ENCODE peak calls at places on chromosomes 13 and 19, in four cellular contexts. R is lower leg skin, F is HFF-Myc, G is WTC11. I is an unnamed sample.

GRCh38 chr19:48397263-48397635 is 3.8 kb downstream of the GRIN2D start:
- DNase-seq in G (no peak), F (no peak), R (no peak), I (no peak)

GRCh38 chr13:41694902-41695301 is 237.6 kb downstream of the RGCC start:
- DNase-seq in R (no peak), G (no peak), F (peak), I (peak)

GRCh38 chr19:3492919-3493318 is 7.6 kb downstream of the DOHH start:
- DNase-seq in R (no peak), G (no peak), F (no peak), I (no peak)

GRCh38 chr19:11551603-11552235 is 7.3 kb downstream of the ELOF1 start:
- DNase-seq in R (no peak), F (no peak), G (peak), I (no peak)

GRCh38 chr19:39951065-39951650 is 16.7 kb upstream of the FCGBP start:
- DNase-seq in G (no peak), R (no peak), F (no peak), I (no peak)

GRCh38 chr13:110726726-110727125 is 13.2 kb downstream of the ING1 start:
- DNase-seq in G (no peak), R (no peak), F (no peak), I (peak)

GRCh38 chr13:113288880-113289279 is 8.2 kb upstream of the LAMP1 start:
- DNase-seq in F (no peak), G (no peak), R (no peak), I (no peak)

GRCh38 chr13:59750860-59751259 is 412.9 kb downstream of the DIAPH3 start:
- DNase-seq in F (peak), G (peak), R (no peak), I (no peak)

GRCh38 chr13:27450921-27451461 is 627 bp upstream of the MTIF3 start:
- DNase-seq in G (peak), R (peak), F (no peak), I (no peak)

GRCh38 chr13:67120872-67121531 is 109.1 kb downstream of the PCDH9 start:
- DNase-seq in R (no peak), G (no peak), F (no peak), I (no peak)

GRCh38 chr19:46944918-46945628 is 74.6 kb upstream of the NPAS1 start:
- DNase-seq in G (peak), R (peak), F (no peak), I (no peak)

GRCh38 chr13:110409581-110409992 is 102.5 kb downstream of the COL4A2 start:
- DNase-seq in F (no peak), R (no peak), G (no peak), I (no peak)

GRCh38 chr19:44841255-44841654 is 4.8 kb upstream of the NECTIN2 start:
- DNase-seq in G (no peak), F (no peak), R (no peak), I (no peak)

GRCh38 chr19:8654591-8655339 is 24.3 kb downstream of the NFILZ start:
- DNase-seq in G (peak), R (no peak), F (no peak), I (peak)

GRCh38 chr13:41503386-41503785 is 46.0 kb downstream of the RGCC start:
- DNase-seq in R (no peak), F (no peak), G (no peak), I (no peak)

GRCh38 chr19:42628411-42629135 is 33.8 kb upstream of the CEACAM8 start:
- DNase-seq in G (no peak), R (no peak), F (no peak), I (peak)

GRCh38 chr19:48735031-48735615 is 5.3 kb downstream of the RASIP1 start:
- DNase-seq in G (peak), R (no peak), F (no peak), I (no peak)

GRCh38 chr19:7832781-7833180 is 2.8 kb downstream of the EVI5L start:
- DNase-seq in G (no peak), F (no peak), R (no peak), I (no peak)

GRCh38 chr13:23724196-23724970 is 154.2 kb downstream of the TNFRSF19 start:
- DNase-seq in G (no peak), F (no peak), R (no peak), I (no peak)

GRCh38 chr13:47908200-47908902 is 92.7 kb downstream of the SUCLA2 start:
- DNase-seq in G (no peak), R (no peak), F (no peak), I (no peak)

GRCh38 chr19:40523322-40524047 is 53.2 kb upstream of the SHKBP1 start:
- DNase-seq in R (no peak), G (peak), F (no peak), I (peak)

GRCh38 chr13:19157461-19157860 is 24.2 kb downstream of the TUBA3C start:
- DNase-seq in R (peak), F (no peak), G (no peak), I (no peak)
- TF ChIP-seq CTCF in R (no peak), F (no peak), G (no peak), I (no peak)

DNA sequence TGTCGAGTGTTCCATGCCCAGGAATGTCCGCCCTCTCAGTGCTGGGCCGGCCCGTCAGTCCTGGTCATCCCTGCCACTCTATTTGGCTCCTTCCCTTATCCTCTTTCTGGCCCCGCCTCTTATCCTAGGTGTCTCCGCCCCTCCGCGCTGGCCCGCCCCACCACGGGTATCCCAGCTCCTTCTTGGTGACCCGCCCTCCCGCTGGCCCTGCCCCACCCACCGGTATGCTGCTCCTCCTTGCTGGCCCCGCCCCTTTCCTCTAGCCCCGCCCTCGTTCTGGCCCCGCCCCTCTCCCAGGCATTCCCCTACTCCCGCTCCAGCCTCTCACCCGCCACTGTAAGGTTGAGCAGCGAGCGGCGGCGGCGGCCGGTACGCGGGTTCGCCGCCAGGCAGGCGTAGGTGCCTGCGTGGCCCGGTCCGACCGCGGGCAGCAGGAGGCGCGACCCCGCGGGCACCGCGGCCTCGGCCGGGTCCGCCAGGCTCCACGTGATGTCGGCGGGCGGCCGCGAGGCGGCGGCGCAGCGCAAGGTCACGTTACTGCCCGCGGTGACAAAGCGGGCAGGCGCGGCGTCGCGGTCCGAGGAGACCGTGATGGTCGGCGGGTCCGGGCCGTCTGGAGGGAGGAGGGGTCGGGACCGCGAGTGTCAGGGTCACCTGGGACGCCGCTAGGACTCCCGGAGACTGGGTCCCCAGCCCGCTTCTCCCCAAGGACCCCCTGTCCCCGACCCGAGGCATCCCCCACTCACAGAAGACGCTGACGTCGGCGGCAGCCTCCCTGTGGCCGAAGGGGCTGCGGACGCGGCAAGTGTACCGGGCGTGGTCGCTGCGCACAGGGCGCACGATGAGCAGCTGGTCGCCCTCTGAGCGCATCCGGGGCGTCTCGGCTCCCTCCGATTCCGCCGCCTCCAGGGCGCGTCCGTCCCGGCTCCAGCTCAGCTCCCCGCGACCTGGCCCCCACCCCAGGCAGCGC is 2.0 kb downstream of the VSIG10L start:
- DNase-seq in R (peak), G (peak), F (no peak), I (peak)
- TF ChIP-seq CTCF in R (no peak), G (no peak), F (no peak), I (no peak)

GRCh38 chr13:49869514-49869913 is 66.6 kb downstream of the SPRYD7 start:
- DNase-seq in F (peak), R (no peak), G (peak), I (no peak)
- TF ChIP-seq CTCF in F (peak), R (no peak), G (peak), I (peak)

GRCh38 chr13:37736040-37736439 is 133.5 kb downstream of the TRPC4 start:
- DNase-seq in G (no peak), R (no peak), F (no peak), I (no peak)
- TF ChIP-seq CTCF in G (no peak), R (no peak), F (no peak), I (no peak)

GRCh38 chr19:13840751-13841338 is 36.1 kb upstream of the NANOS3 start:
- DNase-seq in G (no peak), R (no peak), F (no peak), I (no peak)

GRCh38 chr19:13841339-13842293 is 35.3 kb upstream of the NANOS3 start:
- DNase-seq in R (peak), G (no peak), F (no peak), I (no peak)

GRCh38 chr19:13844130-13844631 is 32.8 kb upstream of the NANOS3 start:
- DNase-seq in F (no peak), G (no peak), R (peak), I (no peak)

GRCh38 chr19:13843104-13843921 is 33.6 kb upstream of the NANOS3 start:
- DNase-seq in F (no peak), R (peak), G (peak), I (no peak)

DNA sequence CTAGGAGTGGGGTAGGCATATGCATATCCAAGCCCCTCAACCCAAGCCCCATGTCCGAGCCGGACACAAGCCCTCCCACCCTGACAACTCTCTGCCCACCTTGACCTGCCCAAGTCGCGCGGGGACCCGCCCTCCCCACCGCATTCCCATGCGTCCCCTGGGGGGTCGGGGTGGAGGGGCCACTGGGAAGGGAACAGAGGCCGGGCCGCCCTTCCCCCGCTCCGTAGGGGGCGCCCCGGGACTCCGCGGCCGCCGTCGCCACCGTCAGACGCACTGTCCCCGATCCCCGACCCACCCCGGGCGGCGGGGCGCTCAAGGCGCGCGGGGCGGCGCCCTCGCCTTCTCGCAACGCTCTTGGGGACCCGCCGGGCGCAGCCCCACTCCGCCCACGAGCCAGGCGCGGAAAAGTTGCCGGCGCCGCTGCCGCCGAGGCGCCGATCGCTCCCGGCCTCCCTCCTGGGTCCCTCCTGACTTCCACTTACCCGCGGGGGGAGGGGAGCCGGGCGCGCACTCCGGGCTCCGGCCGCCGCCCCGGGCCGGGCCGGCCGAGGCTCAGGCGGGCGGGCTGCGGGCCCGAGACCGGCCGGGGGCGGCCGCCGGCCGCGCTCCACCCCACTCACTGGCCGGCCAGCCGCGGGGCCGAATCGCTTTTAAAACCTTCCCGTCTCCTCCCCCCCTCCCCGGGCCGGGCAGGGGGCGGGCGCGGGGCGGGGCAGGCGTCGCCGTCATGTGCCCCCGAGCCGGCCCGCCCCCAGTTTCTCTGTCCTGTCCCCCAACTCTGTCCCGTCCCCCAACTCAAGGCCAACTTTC is 34.4 kb upstream of the NANOS3 start:
- DNase-seq in R (peak), F (no peak), G (peak), I (peak)
- TF ChIP-seq CTCF in R (no peak), F (no peak), G (no peak), I (peak)

DNA sequence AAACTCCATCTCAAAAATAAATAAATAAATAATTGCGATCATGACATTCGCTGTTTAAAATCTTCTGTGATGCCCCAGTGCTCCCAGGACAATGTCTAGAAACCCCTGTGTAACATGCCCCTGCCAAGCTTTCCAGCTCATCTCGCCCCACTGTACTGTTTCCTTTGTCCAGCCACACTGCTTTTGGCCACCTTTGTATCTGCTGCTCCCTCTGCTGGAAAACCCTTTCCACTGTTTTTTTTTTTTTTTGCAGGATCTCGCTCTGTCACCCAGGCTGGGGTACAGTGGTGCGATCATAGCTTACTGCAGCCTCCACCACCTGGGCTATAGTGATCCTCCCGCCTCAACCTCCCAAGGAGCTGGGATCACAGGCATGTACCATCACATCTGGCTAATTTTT is 7.5 kb downstream of the PLAUR start:
- DNase-seq in G (no peak), R (no peak), F (no peak), I (no peak)
- TF ChIP-seq CTCF in G (peak), R (no peak), F (peak), I (no peak)

DNA sequence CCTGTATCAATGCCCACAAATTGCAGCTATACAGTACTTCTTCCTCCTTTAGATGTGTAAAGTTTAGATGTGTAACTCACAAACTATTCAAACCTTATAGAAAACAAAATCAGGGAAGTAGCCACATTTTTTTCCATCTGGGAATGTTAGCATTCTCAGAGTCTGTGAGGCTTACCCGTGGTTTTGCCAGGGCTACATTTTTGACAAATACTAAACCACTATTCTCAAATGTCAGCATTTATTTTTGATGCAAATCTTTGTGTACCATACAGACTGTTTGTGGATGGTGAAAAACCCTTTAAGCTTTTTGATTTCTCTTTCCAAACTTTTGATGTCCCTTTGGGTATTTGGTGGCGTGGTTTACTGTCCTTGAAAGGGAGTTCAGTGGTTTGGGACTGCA is 216.4 kb downstream of the POSTN start:
- DNase-seq in G (no peak), R (no peak), F (no peak), I (no peak)
- TF ChIP-seq CTCF in G (no peak), R (no peak), F (no peak), I (no peak)